ENCODE peak calls at places on chromosomes 5 and 9, in four cellular contexts. M is DMS153, O is pancreas, A is right lobe of liver. P is an unnamed sample.

GRCh38 chr9:116868212-116868611 is 181.1 kb downstream of the TRIM32 start:
- DNase-seq in M (no peak), O (no peak), A (no peak), P (no peak)

GRCh38 chr5:168311061-168311566 is 19.7 kb downstream of the WWC1 start:
- DNase-seq in M (peak; percentile 23), A (no peak), O (no peak), P (no peak)

GRCh38 chr5:3310551-3311340 is 284.9 kb upstream of the IRX1 start:
- DNase-seq in O (no peak), A (no peak), M (peak; percentile 95), P (no peak)

GRCh38 chr9:90053027-90053426 is 448.2 kb downstream of the GADD45G start:
- DNase-seq in A (no peak), M (no peak), O (no peak), P (no peak)

GRCh38 chr5:116455061-116455460 is 119.6 kb downstream of the SEMA6A start:
- DNase-seq in A (no peak), O (no peak), M (no peak), P (no peak)

GRCh38 chr5:134555889-134556311 is 30.4 kb downstream of the JADE2 start:
- DNase-seq in A (no peak), O (no peak), M (no peak), P (peak; percentile 80)

GRCh38 chr9:135295556-135296300 is 183.9 kb upstream of the PPP1R26 start:
- DNase-seq in O (no peak), M (no peak), A (no peak), P (no peak)

GRCh38 chr5:25489834-25490538 is 845.2 kb upstream of the CDH10 start:
- DNase-seq in M (no peak), O (no peak), A (no peak), P (no peak)

GRCh38 chr9:134224130-134224826 is 59.9 kb upstream of the RNU6ATAC start:
- DNase-seq in M (no peak), O (peak; percentile 47), A (peak; percentile 40), P (no peak)

GRCh38 chr9:38298904-38299303 is 93.6 kb upstream of the ALDH1B1 start:
- DNase-seq in M (no peak), A (no peak), O (no peak), P (no peak)

GRCh38 chr9:114225534-114226288 is 70.4 kb downstream of the COL27A1 start:
- DNase-seq in M (no peak), O (no peak), A (no peak), P (no peak)

GRCh38 chr5:172336264-172336663 is 52.7 kb upstream of the UBTD2 start:
- DNase-seq in A (no peak), M (no peak), O (no peak), P (no peak)

GRCh38 chr5:79135790-79136553 is 24.4 kb downstream of the BHMT start:
- DNase-seq in M (no peak), A (no peak), O (no peak), P (no peak)

GRCh38 chr9:20297646-20298084 is 324.6 kb downstream of the MLLT3 start:
- DNase-seq in M (no peak), A (no peak), O (no peak), P (no peak)

P was measured in central memory CD4-positive, alpha-beta T cell.